ENCODE peak calls at places on chromosomes 3 and 15, in five cellular contexts. One of them, this sample, is unnamed.

GRCh38 chr15:42474857-42475256 is 16.1 kb downstream of the ZNF106 start:
- DNase-seq in activated CD4-positive, alpha-beta T cell treated with anti-CD3 and anti-CD28 coated beads for 36 hours: no peak
- DNase-seq in HFFc6: no peak
- DNase-seq in GM23338: no peak
- DNase-seq in psoas muscle: no peak
- DNase-seq in this sample: no peak

GRCh38 chr3:9395570-9396300 is 1.7 kb upstream of the SETD5 start:
- DNase-seq in activated CD4-positive, alpha-beta T cell treated with anti-CD3 and anti-CD28 coated beads for 36 hours: no peak
- DNase-seq in HFFc6: no peak
- DNase-seq in GM23338: no peak
- DNase-seq in psoas muscle: no peak
- DNase-seq in this sample: no peak

GRCh38 chr3:149004622-149005021 is 13.3 kb downstream of the GYG1 start:
- DNase-seq in activated CD4-positive, alpha-beta T cell treated with anti-CD3 and anti-CD28 coated beads for 36 hours: no peak
- DNase-seq in HFFc6: peak
- DNase-seq in GM23338: no peak
- DNase-seq in psoas muscle: peak
- DNase-seq in this sample: no peak

GRCh38 chr3:172717493-172718088 is 6.7 kb upstream of the NCEH1 start:
- DNase-seq in activated CD4-positive, alpha-beta T cell treated with anti-CD3 and anti-CD28 coated beads for 36 hours: no peak
- DNase-seq in HFFc6: no peak
- DNase-seq in GM23338: no peak
- DNase-seq in psoas muscle: no peak
- DNase-seq in this sample: no peak

GRCh38 chr3:183064475-183064874 is 34.8 kb downstream of the MCCC1 start:
- DNase-seq in activated CD4-positive, alpha-beta T cell treated with anti-CD3 and anti-CD28 coated beads for 36 hours: no peak
- DNase-seq in HFFc6: no peak
- DNase-seq in GM23338: peak
- DNase-seq in psoas muscle: no peak
- DNase-seq in this sample: no peak

GRCh38 chr15:41160639-41161315 is 44.7 kb upstream of the INO80 start:
- DNase-seq in activated CD4-positive, alpha-beta T cell treated with anti-CD3 and anti-CD28 coated beads for 36 hours: no peak
- DNase-seq in HFFc6: no peak
- DNase-seq in GM23338: no peak
- DNase-seq in psoas muscle: no peak
- DNase-seq in this sample: no peak

GRCh38 chr3:9500108-9501050 is 53.2 kb downstream of the LHFPL4 start:
- DNase-seq in activated CD4-positive, alpha-beta T cell treated with anti-CD3 and anti-CD28 coated beads for 36 hours: peak
- DNase-seq in HFFc6: peak
- DNase-seq in GM23338: peak
- DNase-seq in psoas muscle: peak
- DNase-seq in this sample: peak

GRCh38 chr3:38115645-38116427 is 21.1 kb downstream of the ACAA1 start:
- DNase-seq in activated CD4-positive, alpha-beta T cell treated with anti-CD3 and anti-CD28 coated beads for 36 hours: no peak
- DNase-seq in HFFc6: no peak
- DNase-seq in GM23338: no peak
- DNase-seq in psoas muscle: no peak
- DNase-seq in this sample: no peak

GRCh38 chr3:192928720-192929119 is 11.1 kb upstream of the MB21D2 start:
- DNase-seq in activated CD4-positive, alpha-beta T cell treated with anti-CD3 and anti-CD28 coated beads for 36 hours: no peak
- DNase-seq in HFFc6: no peak
- DNase-seq in GM23338: no peak
- DNase-seq in psoas muscle: no peak
- DNase-seq in this sample: no peak

GRCh38 chr3:105409364-105409763 is 42.7 kb downstream of the ALCAM start:
- DNase-seq in activated CD4-positive, alpha-beta T cell treated with anti-CD3 and anti-CD28 coated beads for 36 hours: no peak
- DNase-seq in HFFc6: no peak
- DNase-seq in GM23338: no peak
- DNase-seq in psoas muscle: no peak
- DNase-seq in this sample: no peak

GRCh38 chr15:56950979-56951378 is 32.5 kb downstream of the TCF12 start:
- DNase-seq in activated CD4-positive, alpha-beta T cell treated with anti-CD3 and anti-CD28 coated beads for 36 hours: no peak
- DNase-seq in HFFc6: no peak
- DNase-seq in GM23338: no peak
- DNase-seq in psoas muscle: no peak
- DNase-seq in this sample: no peak

GRCh38 chr3:17846466-17846865 is 104.0 kb upstream of the TBC1D5 start:
- DNase-seq in activated CD4-positive, alpha-beta T cell treated with anti-CD3 and anti-CD28 coated beads for 36 hours: no peak
- DNase-seq in HFFc6: peak
- DNase-seq in GM23338: no peak
- DNase-seq in psoas muscle: no peak
- DNase-seq in this sample: no peak

GRCh38 chr3:97269202-97269601 is 454.8 kb downstream of the EPHA6 start:
- DNase-seq in activated CD4-positive, alpha-beta T cell treated with anti-CD3 and anti-CD28 coated beads for 36 hours: no peak
- DNase-seq in HFFc6: no peak
- DNase-seq in GM23338: peak
- DNase-seq in psoas muscle: no peak
- DNase-seq in this sample: no peak

GRCh38 chr3:5053021-5053831 is 68.9 kb upstream of the ARL8B start:
- DNase-seq in activated CD4-positive, alpha-beta T cell treated with anti-CD3 and anti-CD28 coated beads for 36 hours: no peak
- DNase-seq in HFFc6: peak
- DNase-seq in GM23338: no peak
- DNase-seq in psoas muscle: no peak
- DNase-seq in this sample: no peak

GRCh38 chr15:80188293-80188692 is 35.5 kb downstream of the FAH start:
- DNase-seq in activated CD4-positive, alpha-beta T cell treated with anti-CD3 and anti-CD28 coated beads for 36 hours: no peak
- DNase-seq in HFFc6: no peak
- DNase-seq in GM23338: no peak
- DNase-seq in psoas muscle: no peak
- DNase-seq in this sample: no peak

GRCh38 chr3:45224824-45225464 is 1.1 kb downstream of the TMEM158 start:
- DNase-seq in activated CD4-positive, alpha-beta T cell treated with anti-CD3 and anti-CD28 coated beads for 36 hours: peak
- DNase-seq in HFFc6: peak
- DNase-seq in GM23338: peak
- DNase-seq in psoas muscle: peak
- DNase-seq in this sample: no peak

GRCh38 chr3:113079532-113079931 is 88.7 kb downstream of the GTPBP8 start:
- DNase-seq in activated CD4-positive, alpha-beta T cell treated with anti-CD3 and anti-CD28 coated beads for 36 hours: no peak
- DNase-seq in HFFc6: no peak
- DNase-seq in GM23338: no peak
- DNase-seq in psoas muscle: no peak
- DNase-seq in this sample: no peak

GRCh38 chr3:134362670-134363380 is 11.4 kb downstream of the AMOTL2 start:
- DNase-seq in activated CD4-positive, alpha-beta T cell treated with anti-CD3 and anti-CD28 coated beads for 36 hours: no peak
- DNase-seq in HFFc6: no peak
- DNase-seq in GM23338: no peak
- DNase-seq in psoas muscle: no peak
- DNase-seq in this sample: no peak

GRCh38 chr3:5888845-5889244 is 701.3 kb downstream of the EDEM1 start:
- DNase-seq in activated CD4-positive, alpha-beta T cell treated with anti-CD3 and anti-CD28 coated beads for 36 hours: no peak
- DNase-seq in HFFc6: no peak
- DNase-seq in GM23338: no peak
- DNase-seq in psoas muscle: no peak
- DNase-seq in this sample: no peak

GRCh38 chr15:51861557-51862350 is 32.3 kb downstream of the TMOD3 start:
- DNase-seq in activated CD4-positive, alpha-beta T cell treated with anti-CD3 and anti-CD28 coated beads for 36 hours: peak
- DNase-seq in HFFc6: no peak
- DNase-seq in GM23338: no peak
- DNase-seq in psoas muscle: no peak
- DNase-seq in this sample: peak

GRCh38 chr15:35319354-35319753 is 226.6 kb downstream of the DPH6 start:
- DNase-seq in activated CD4-positive, alpha-beta T cell treated with anti-CD3 and anti-CD28 coated beads for 36 hours: no peak
- DNase-seq in HFFc6: no peak
- DNase-seq in GM23338: no peak
- DNase-seq in psoas muscle: no peak
- DNase-seq in this sample: no peak

GRCh38 chr3:183372911-183373310 is 55.5 kb downstream of the MCF2L2 start:
- DNase-seq in activated CD4-positive, alpha-beta T cell treated with anti-CD3 and anti-CD28 coated beads for 36 hours: no peak
- DNase-seq in HFFc6: no peak
- DNase-seq in GM23338: no peak
- DNase-seq in psoas muscle: no peak
- DNase-seq in this sample: no peak

GRCh38 chr3:99562990-99563607 is 75.3 kb upstream of the COL8A1 start:
- DNase-seq in activated CD4-positive, alpha-beta T cell treated with anti-CD3 and anti-CD28 coated beads for 36 hours: no peak
- DNase-seq in HFFc6: peak
- DNase-seq in GM23338: no peak
- DNase-seq in psoas muscle: no peak
- DNase-seq in this sample: no peak

GRCh38 chr3:134463676-134464611 is 21.8 kb downstream of the ANAPC13 start:
- DNase-seq in activated CD4-positive, alpha-beta T cell treated with anti-CD3 and anti-CD28 coated beads for 36 hours: no peak
- DNase-seq in HFFc6: peak
- DNase-seq in GM23338: peak
- DNase-seq in psoas muscle: peak
- DNase-seq in this sample: no peak

GRCh38 chr3:148223266-148223665 is 474.4 kb upstream of the AGTR1 start:
- DNase-seq in activated CD4-positive, alpha-beta T cell treated with anti-CD3 and anti-CD28 coated beads for 36 hours: no peak
- DNase-seq in HFFc6: no peak
- DNase-seq in GM23338: no peak
- DNase-seq in psoas muscle: no peak
- DNase-seq in this sample: no peak

GRCh38 chr3:197490098-197490497 is 65.7 kb downstream of the BDH1 start:
- DNase-seq in activated CD4-positive, alpha-beta T cell treated with anti-CD3 and anti-CD28 coated beads for 36 hours: no peak
- DNase-seq in HFFc6: peak
- DNase-seq in GM23338: no peak
- DNase-seq in psoas muscle: no peak
- DNase-seq in this sample: no peak

GRCh38 chr3:190983875-190984274 is 121.4 kb upstream of the GMNC start:
- DNase-seq in activated CD4-positive, alpha-beta T cell treated with anti-CD3 and anti-CD28 coated beads for 36 hours: no peak
- DNase-seq in HFFc6: no peak
- DNase-seq in GM23338: no peak
- DNase-seq in psoas muscle: no peak
- DNase-seq in this sample: no peak

GRCh38 chr3:9770276-9770812 is 597 bp upstream of the CAMK1 start:
- DNase-seq in activated CD4-positive, alpha-beta T cell treated with anti-CD3 and anti-CD28 coated beads for 36 hours: no peak
- DNase-seq in HFFc6: no peak
- DNase-seq in GM23338: peak
- DNase-seq in psoas muscle: peak
- DNase-seq in this sample: no peak

GRCh38 chr3:159586587-159587202 is 401.9 kb upstream of the IL12A start:
- DNase-seq in activated CD4-positive, alpha-beta T cell treated with anti-CD3 and anti-CD28 coated beads for 36 hours: no peak
- DNase-seq in HFFc6: peak
- DNase-seq in GM23338: peak
- DNase-seq in psoas muscle: no peak
- DNase-seq in this sample: no peak

GRCh38 chr15:60652245-60652644 is 173.3 kb upstream of the ICE2 start:
- DNase-seq in activated CD4-positive, alpha-beta T cell treated with anti-CD3 and anti-CD28 coated beads for 36 hours: no peak
- DNase-seq in HFFc6: no peak
- DNase-seq in GM23338: no peak
- DNase-seq in psoas muscle: no peak
- DNase-seq in this sample: no peak

GRCh38 chr15:48748535-48748934 is 62.3 kb downstream of the CEP152 start:
- DNase-seq in activated CD4-positive, alpha-beta T cell treated with anti-CD3 and anti-CD28 coated beads for 36 hours: no peak
- DNase-seq in HFFc6: peak
- DNase-seq in GM23338: no peak
- DNase-seq in psoas muscle: no peak
- DNase-seq in this sample: no peak

GRCh38 chr15:89406756-89407650 is 72.4 kb upstream of the POLG start:
- DNase-seq in activated CD4-positive, alpha-beta T cell treated with anti-CD3 and anti-CD28 coated beads for 36 hours: peak
- DNase-seq in HFFc6: no peak
- DNase-seq in GM23338: peak
- DNase-seq in psoas muscle: no peak
- DNase-seq in this sample: no peak

GRCh38 chr3:55426486-55426885 is 60.6 kb downstream of the WNT5A start:
- DNase-seq in activated CD4-positive, alpha-beta T cell treated with anti-CD3 and anti-CD28 coated beads for 36 hours: no peak
- DNase-seq in HFFc6: peak
- DNase-seq in GM23338: no peak
- DNase-seq in psoas muscle: no peak
- DNase-seq in this sample: no peak

GRCh38 chr3:176919836-176920760 is 277.2 kb downstream of the TBL1XR1 start:
- DNase-seq in activated CD4-positive, alpha-beta T cell treated with anti-CD3 and anti-CD28 coated beads for 36 hours: no peak
- DNase-seq in HFFc6: peak
- DNase-seq in GM23338: no peak
- DNase-seq in psoas muscle: no peak
- DNase-seq in this sample: no peak

GRCh38 chr3:71486831-71487230 is 96.7 kb downstream of the FOXP1 start:
- DNase-seq in activated CD4-positive, alpha-beta T cell treated with anti-CD3 and anti-CD28 coated beads for 36 hours: peak
- DNase-seq in HFFc6: no peak
- DNase-seq in GM23338: no peak
- DNase-seq in psoas muscle: no peak
- DNase-seq in this sample: no peak

GRCh38 chr3:138042043-138042442 is 32.1 kb downstream of the CLDN18 start:
- DNase-seq in activated CD4-positive, alpha-beta T cell treated with anti-CD3 and anti-CD28 coated beads for 36 hours: no peak
- DNase-seq in HFFc6: peak
- DNase-seq in GM23338: no peak
- DNase-seq in psoas muscle: no peak
- DNase-seq in this sample: no peak

GRCh38 chr3:194250104-194251002 is 100.8 kb downstream of the CPN2 start:
- DNase-seq in activated CD4-positive, alpha-beta T cell treated with anti-CD3 and anti-CD28 coated beads for 36 hours: no peak
- DNase-seq in HFFc6: no peak
- DNase-seq in GM23338: no peak
- DNase-seq in psoas muscle: peak
- DNase-seq in this sample: no peak

This sample was measured in T-helper 17 cell.